ENCODE peak calls at places on chromosomes 13 and 19, in seven cellular contexts. One of them, this sample, is unnamed.

GRCh38 chr19:31351212-31352193 is 2.3 kb upstream of the TSHZ3 start:
- DNase-seq in thoracic aorta: no peak
- DNase-seq in ovary: peak; percentile 65
- DNase-seq in Peyer's patch: no peak
- DNase-seq in IMR-90: peak; percentile 63
- DNase-seq in uterus: peak; percentile 51
- DNase-seq in upper lobe of right lung: peak; percentile 73
- DNase-seq in this sample: peak; percentile 55

GRCh38 chr19:51803965-51804364 is 9.0 kb downstream of the FPR3 start:
- DNase-seq in thoracic aorta: no peak
- DNase-seq in ovary: no peak
- DNase-seq in Peyer's patch: no peak
- DNase-seq in IMR-90: no peak
- DNase-seq in uterus: no peak
- DNase-seq in upper lobe of right lung: no peak
- DNase-seq in this sample: no peak

GRCh38 chr19:29886535-29886934 is 55.5 kb upstream of the URI1 start:
- DNase-seq in thoracic aorta: no peak
- DNase-seq in ovary: no peak
- DNase-seq in Peyer's patch: no peak
- DNase-seq in IMR-90: no peak
- DNase-seq in uterus: no peak
- DNase-seq in upper lobe of right lung: no peak
- DNase-seq in this sample: no peak

GRCh38 chr13:41465965-41466364 is 8.6 kb downstream of the RGCC start:
- DNase-seq in thoracic aorta: no peak
- DNase-seq in ovary: no peak
- DNase-seq in Peyer's patch: no peak
- DNase-seq in IMR-90: no peak
- DNase-seq in uterus: no peak
- DNase-seq in upper lobe of right lung: no peak
- DNase-seq in this sample: no peak

GRCh38 chr13:39263033-39263432 is 224.8 kb downstream of the NHLRC3 start:
- DNase-seq in thoracic aorta: no peak
- DNase-seq in ovary: peak; percentile 38
- DNase-seq in Peyer's patch: no peak
- DNase-seq in IMR-90: peak; percentile 23
- DNase-seq in uterus: peak; percentile 46
- DNase-seq in upper lobe of right lung: no peak
- DNase-seq in this sample: peak; percentile 39

GRCh38 chr13:113414335-113414734 is 39.0 kb downstream of the ADPRHL1 start:
- DNase-seq in thoracic aorta: no peak
- DNase-seq in ovary: no peak
- DNase-seq in Peyer's patch: no peak
- DNase-seq in IMR-90: no peak
- DNase-seq in uterus: no peak
- DNase-seq in upper lobe of right lung: no peak
- DNase-seq in this sample: no peak

GRCh38 chr13:60332682-60333081 is 64.3 kb upstream of the TDRD3 start:
- DNase-seq in thoracic aorta: no peak
- DNase-seq in ovary: no peak
- DNase-seq in Peyer's patch: no peak
- DNase-seq in IMR-90: no peak
- DNase-seq in uterus: no peak
- DNase-seq in upper lobe of right lung: no peak
- DNase-seq in this sample: no peak

GRCh38 chr19:6671960-6672359 is 2.0 kb upstream of the TNFSF14 start:
- DNase-seq in thoracic aorta: no peak
- DNase-seq in ovary: no peak
- DNase-seq in Peyer's patch: peak; percentile 7
- DNase-seq in IMR-90: no peak
- DNase-seq in uterus: no peak
- DNase-seq in upper lobe of right lung: no peak
- DNase-seq in this sample: no peak

GRCh38 chr13:33610471-33611015 is 207.4 kb upstream of the RFC3 start:
- DNase-seq in thoracic aorta: no peak
- DNase-seq in ovary: no peak
- DNase-seq in Peyer's patch: no peak
- DNase-seq in IMR-90: no peak
- DNase-seq in uterus: no peak
- DNase-seq in upper lobe of right lung: no peak
- DNase-seq in this sample: no peak

GRCh38 chr13:33678906-33679657 is 138.9 kb upstream of the RFC3 start:
- DNase-seq in thoracic aorta: peak; percentile 6
- DNase-seq in ovary: peak; percentile 71
- DNase-seq in Peyer's patch: peak; percentile 59
- DNase-seq in IMR-90: peak; percentile 1
- DNase-seq in uterus: peak; percentile 39
- DNase-seq in upper lobe of right lung: peak; percentile 72
- DNase-seq in this sample: no peak

GRCh38 chr13:94143624-94144350 is 335.7 kb downstream of the DCT start:
- DNase-seq in thoracic aorta: no peak
- DNase-seq in ovary: no peak
- DNase-seq in Peyer's patch: no peak
- DNase-seq in IMR-90: no peak
- DNase-seq in uterus: no peak
- DNase-seq in upper lobe of right lung: no peak
- DNase-seq in this sample: no peak

GRCh38 chr19:2625434-2625833 is 77.1 kb downstream of the GNG7 start:
- DNase-seq in thoracic aorta: no peak
- DNase-seq in ovary: no peak
- DNase-seq in Peyer's patch: peak; percentile 76
- DNase-seq in IMR-90: no peak
- DNase-seq in uterus: no peak
- DNase-seq in upper lobe of right lung: peak; percentile 77
- DNase-seq in this sample: no peak

GRCh38 chr13:98169331-98169730 is 7.7 kb downstream of the RNF113B start:
- DNase-seq in thoracic aorta: no peak
- DNase-seq in ovary: no peak
- DNase-seq in Peyer's patch: no peak
- DNase-seq in IMR-90: no peak
- DNase-seq in uterus: no peak
- DNase-seq in upper lobe of right lung: no peak
- DNase-seq in this sample: no peak

GRCh38 chr13:98172570-98173405 is 4.3 kb downstream of the RNF113B start:
- DNase-seq in thoracic aorta: no peak
- DNase-seq in ovary: no peak
- DNase-seq in Peyer's patch: no peak
- DNase-seq in IMR-90: peak; percentile 45
- DNase-seq in uterus: no peak
- DNase-seq in upper lobe of right lung: no peak
- DNase-seq in this sample: no peak

GRCh38 chr13:98174321-98174720 is 2.7 kb downstream of the RNF113B start:
- DNase-seq in thoracic aorta: no peak
- DNase-seq in ovary: no peak
- DNase-seq in Peyer's patch: no peak
- DNase-seq in IMR-90: no peak
- DNase-seq in uterus: no peak
- DNase-seq in upper lobe of right lung: no peak
- DNase-seq in this sample: no peak

GRCh38 chr13:98173431-98173921 is 3.6 kb downstream of the RNF113B start:
- DNase-seq in thoracic aorta: no peak
- DNase-seq in ovary: peak; percentile 50
- DNase-seq in Peyer's patch: no peak
- DNase-seq in IMR-90: peak; percentile 99
- DNase-seq in uterus: peak; percentile 42
- DNase-seq in upper lobe of right lung: no peak
- DNase-seq in this sample: peak; percentile 97

GRCh38 chr13:98171806-98172569 is 5.1 kb downstream of the RNF113B start:
- DNase-seq in thoracic aorta: no peak
- DNase-seq in ovary: no peak
- DNase-seq in Peyer's patch: no peak
- DNase-seq in IMR-90: peak; percentile 32
- DNase-seq in uterus: no peak
- DNase-seq in upper lobe of right lung: peak; percentile 65
- DNase-seq in this sample: no peak
- TF ChIP-seq CTCF in thoracic aorta: no peak
- TF ChIP-seq CTCF in ovary: no peak
- TF ChIP-seq CTCF in Peyer's patch: no peak
- TF ChIP-seq CTCF in IMR-90: no peak
- TF ChIP-seq CTCF in uterus: no peak
- TF ChIP-seq CTCF in upper lobe of right lung: no peak
- TF ChIP-seq CTCF in this sample: no peak

GRCh38 chr13:45492538-45492937 is 27.8 kb downstream of the COG3 start:
- DNase-seq in thoracic aorta: no peak
- DNase-seq in ovary: no peak
- DNase-seq in Peyer's patch: no peak
- DNase-seq in IMR-90: peak; percentile 79
- DNase-seq in uterus: no peak
- DNase-seq in upper lobe of right lung: no peak
- DNase-seq in this sample: peak; percentile 56

DNA sequence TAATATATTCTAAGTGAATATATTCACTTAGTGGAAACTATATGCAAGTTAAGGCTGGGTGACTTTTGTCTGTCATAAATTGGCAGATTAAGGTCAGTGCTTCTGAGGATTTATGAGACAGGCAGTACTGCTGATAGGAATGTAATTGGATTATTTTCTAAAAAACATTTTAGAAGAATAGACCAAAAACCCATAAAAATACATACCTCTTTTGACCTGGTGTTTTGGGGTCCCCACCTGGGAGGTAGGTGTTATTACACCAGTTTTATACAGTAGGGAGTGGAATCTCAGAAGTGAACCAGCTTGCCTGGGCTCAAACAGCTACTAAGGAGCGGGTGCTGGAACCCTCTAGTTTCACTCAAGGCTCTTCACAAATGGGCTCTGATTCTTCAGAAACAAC is 25.3 kb downstream of the COG3 start:
- DNase-seq in thoracic aorta: no peak
- DNase-seq in ovary: no peak
- DNase-seq in Peyer's patch: no peak
- DNase-seq in IMR-90: no peak
- DNase-seq in uterus: no peak
- DNase-seq in upper lobe of right lung: no peak
- DNase-seq in this sample: no peak
- TF ChIP-seq CTCF in thoracic aorta: no peak
- TF ChIP-seq CTCF in ovary: no peak
- TF ChIP-seq CTCF in Peyer's patch: peak; percentile 32
- TF ChIP-seq CTCF in IMR-90: no peak
- TF ChIP-seq CTCF in uterus: no peak
- TF ChIP-seq CTCF in upper lobe of right lung: peak; percentile 15
- TF ChIP-seq CTCF in this sample: peak; percentile 20

GRCh38 chr13:84399320-84400085 is 517.2 kb upstream of the SLITRK1 start:
- DNase-seq in thoracic aorta: no peak
- DNase-seq in ovary: no peak
- DNase-seq in Peyer's patch: no peak
- DNase-seq in IMR-90: no peak
- DNase-seq in uterus: no peak
- DNase-seq in upper lobe of right lung: no peak
- DNase-seq in this sample: no peak
- TF ChIP-seq CTCF in thoracic aorta: no peak
- TF ChIP-seq CTCF in ovary: no peak
- TF ChIP-seq CTCF in Peyer's patch: no peak
- TF ChIP-seq CTCF in IMR-90: no peak
- TF ChIP-seq CTCF in uterus: no peak
- TF ChIP-seq CTCF in upper lobe of right lung: no peak
- TF ChIP-seq CTCF in this sample: no peak

GRCh38 chr19:41409288-41409687 is 11.7 kb downstream of the BCKDHA start:
- DNase-seq in thoracic aorta: no peak
- DNase-seq in ovary: no peak
- DNase-seq in Peyer's patch: no peak
- DNase-seq in IMR-90: peak; percentile 40
- DNase-seq in uterus: no peak
- DNase-seq in upper lobe of right lung: no peak
- DNase-seq in this sample: no peak

GRCh38 chr19:41405776-41406175 is 8.2 kb downstream of the BCKDHA start:
- DNase-seq in thoracic aorta: no peak
- DNase-seq in ovary: no peak
- DNase-seq in Peyer's patch: no peak
- DNase-seq in IMR-90: no peak
- DNase-seq in uterus: no peak
- DNase-seq in upper lobe of right lung: no peak
- DNase-seq in this sample: no peak

GRCh38 chr19:41410655-41411054 is 13.0 kb downstream of the BCKDHA start:
- DNase-seq in thoracic aorta: no peak
- DNase-seq in ovary: no peak
- DNase-seq in Peyer's patch: no peak
- DNase-seq in IMR-90: no peak
- DNase-seq in uterus: no peak
- DNase-seq in upper lobe of right lung: no peak
- DNase-seq in this sample: no peak

GRCh38 chr19:41407271-41407670 is 9.7 kb downstream of the BCKDHA start:
- DNase-seq in thoracic aorta: no peak
- DNase-seq in ovary: no peak
- DNase-seq in Peyer's patch: no peak
- DNase-seq in IMR-90: no peak
- DNase-seq in uterus: no peak
- DNase-seq in upper lobe of right lung: no peak
- DNase-seq in this sample: no peak

DNA sequence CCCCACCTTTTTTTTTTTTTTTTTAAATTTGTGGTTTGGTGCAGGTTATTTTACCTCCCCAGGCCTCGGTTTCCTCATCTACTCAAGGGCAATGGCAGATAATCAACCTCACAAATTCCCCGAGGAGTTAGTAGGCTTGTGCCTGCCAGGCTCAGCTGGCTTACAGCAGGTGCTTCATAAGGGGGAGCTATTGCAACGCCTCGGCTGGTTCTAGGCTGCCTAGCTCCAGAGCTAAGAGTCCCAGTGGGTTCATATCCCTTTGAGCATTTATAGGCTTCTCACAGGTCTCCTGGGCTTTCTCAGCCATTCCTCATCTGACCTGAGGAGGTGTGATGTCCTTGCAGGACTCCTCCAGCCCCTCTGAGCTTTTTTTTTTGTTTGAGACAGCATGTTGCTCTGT is 10.6 kb downstream of the BCKDHA start:
- DNase-seq in thoracic aorta: no peak
- DNase-seq in ovary: no peak
- DNase-seq in Peyer's patch: no peak
- DNase-seq in IMR-90: no peak
- DNase-seq in uterus: no peak
- DNase-seq in upper lobe of right lung: no peak
- DNase-seq in this sample: no peak
- TF ChIP-seq CTCF in thoracic aorta: no peak
- TF ChIP-seq CTCF in ovary: no peak
- TF ChIP-seq CTCF in Peyer's patch: peak; percentile 26
- TF ChIP-seq CTCF in IMR-90: no peak
- TF ChIP-seq CTCF in uterus: no peak
- TF ChIP-seq CTCF in upper lobe of right lung: no peak
- TF ChIP-seq CTCF in this sample: no peak